ENCODE peak calls at places on chromosomes 1 and 21, in seven cellular contexts. One of them, this sample, is unnamed.

GRCh38 chr1:117467336-117467735 is 100.1 kb downstream of the MAN1A2 start:
- DNase-seq in HCT116: no peak
- DNase-seq in H1: no peak
- DNase-seq in HepG2: no peak
- DNase-seq in K562: no peak
- DNase-seq in GM12878: no peak
- DNase-seq in SK-N-SH: no peak
- DNase-seq in this sample: no peak

GRCh38 chr1:16111771-16112557 is 38.5 kb upstream of the FAM131C start:
- DNase-seq in HCT116: no peak
- DNase-seq in SK-N-SH: no peak
- DNase-seq in K562: peak; percentile 25
- DNase-seq in HepG2: no peak
- DNase-seq in GM12878: no peak
- DNase-seq in H1: no peak
- DNase-seq in this sample: no peak

GRCh38 chr1:10901894-10902805 is 105.7 kb upstream of the CASZ1 start:
- DNase-seq in HepG2: no peak
- DNase-seq in H1: no peak
- DNase-seq in HCT116: no peak
- DNase-seq in GM12878: no peak
- DNase-seq in K562: no peak
- DNase-seq in SK-N-SH: no peak
- DNase-seq in this sample: no peak

GRCh38 chr1:111204211-111204883 is 3.9 kb upstream of the DENND2D start:
- DNase-seq in HepG2: no peak
- DNase-seq in HCT116: peak; percentile 31
- DNase-seq in GM12878: peak; percentile 77
- DNase-seq in H1: no peak
- DNase-seq in SK-N-SH: peak; percentile 73
- DNase-seq in K562: no peak
- DNase-seq in this sample: no peak

GRCh38 chr1:231638647-231639046 is 12.1 kb downstream of the DISC1 start:
- DNase-seq in GM12878: no peak
- DNase-seq in HCT116: no peak
- DNase-seq in SK-N-SH: no peak
- DNase-seq in K562: no peak
- DNase-seq in H1: no peak
- DNase-seq in HepG2: no peak
- DNase-seq in this sample: no peak

GRCh38 chr21:35189077-35189863 is 140.2 kb upstream of the RUNX1 start:
- DNase-seq in HepG2: no peak
- DNase-seq in SK-N-SH: peak; percentile 57
- DNase-seq in HCT116: no peak
- DNase-seq in GM12878: peak; percentile 68
- DNase-seq in H1: no peak
- DNase-seq in K562: no peak
- DNase-seq in this sample: no peak

GRCh38 chr1:202584707-202585590 is 125.3 kb downstream of the SYT2 start:
- DNase-seq in H1: no peak
- DNase-seq in SK-N-SH: no peak
- DNase-seq in HCT116: no peak
- DNase-seq in K562: peak; percentile 50
- DNase-seq in HepG2: no peak
- DNase-seq in GM12878: no peak
- DNase-seq in this sample: no peak

GRCh38 chr1:235079443-235079967 is 49.1 kb downstream of the TOMM20 start:
- DNase-seq in HepG2: peak; percentile 71
- DNase-seq in HCT116: peak; percentile 92
- DNase-seq in H1: no peak
- DNase-seq in SK-N-SH: no peak
- DNase-seq in GM12878: no peak
- DNase-seq in K562: no peak
- DNase-seq in this sample: no peak

GRCh38 chr1:226738421-226738994 is 574 bp downstream of the ITPKB start:
- DNase-seq in SK-N-SH: peak; percentile 67
- DNase-seq in K562: no peak
- DNase-seq in HCT116: no peak
- DNase-seq in GM12878: no peak
- DNase-seq in H1: no peak
- DNase-seq in HepG2: no peak
- DNase-seq in this sample: no peak

GRCh38 chr1:207335695-207336363 is 14.4 kb downstream of the CD55 start:
- DNase-seq in HCT116: no peak
- DNase-seq in H1: no peak
- DNase-seq in K562: no peak
- DNase-seq in SK-N-SH: no peak
- DNase-seq in HepG2: no peak
- DNase-seq in GM12878: peak; percentile 91
- DNase-seq in this sample: no peak

GRCh38 chr1:27557596-27558340 is 46.2 kb downstream of the AHDC1 start:
- DNase-seq in SK-N-SH: no peak
- DNase-seq in GM12878: no peak
- DNase-seq in HepG2: no peak
- DNase-seq in HCT116: peak; percentile 29
- DNase-seq in K562: no peak
- DNase-seq in H1: no peak
- DNase-seq in this sample: no peak

GRCh38 chr1:200918006-200918405 is 23.3 kb downstream of the INAVA start:
- DNase-seq in HCT116: no peak
- DNase-seq in H1: no peak
- DNase-seq in HepG2: no peak
- DNase-seq in GM12878: no peak
- DNase-seq in SK-N-SH: no peak
- DNase-seq in K562: no peak
- DNase-seq in this sample: no peak

GRCh38 chr1:26923711-26924110 is 2.2 kb downstream of the NUDC start:
- DNase-seq in K562: no peak
- DNase-seq in HepG2: no peak
- DNase-seq in SK-N-SH: no peak
- DNase-seq in HCT116: no peak
- DNase-seq in H1: no peak
- DNase-seq in GM12878: no peak
- DNase-seq in this sample: no peak

GRCh38 chr1:33182896-33183295 is 1.1 kb upstream of the TRIM62 start:
- DNase-seq in HCT116: no peak
- DNase-seq in K562: no peak
- DNase-seq in H1: no peak
- DNase-seq in SK-N-SH: no peak
- DNase-seq in HepG2: no peak
- DNase-seq in GM12878: no peak
- DNase-seq in this sample: no peak

GRCh38 chr1:237938553-237938952 is 47.8 kb upstream of the ZP4 start:
- DNase-seq in HCT116: no peak
- DNase-seq in SK-N-SH: no peak
- DNase-seq in H1: peak; percentile 23
- DNase-seq in GM12878: no peak
- DNase-seq in K562: peak; percentile 39
- DNase-seq in HepG2: no peak
- DNase-seq in this sample: peak; percentile 25

GRCh38 chr1:89286549-89287181 is 14.0 kb upstream of the GBP5 start:
- DNase-seq in H1: no peak
- DNase-seq in K562: no peak
- DNase-seq in GM12878: no peak
- DNase-seq in HepG2: no peak
- DNase-seq in SK-N-SH: no peak
- DNase-seq in HCT116: no peak
- DNase-seq in this sample: no peak

GRCh38 chr21:45970674-45971486 is 10.7 kb upstream of the COL6A1 start:
- DNase-seq in HCT116: no peak
- DNase-seq in K562: peak; percentile 68
- DNase-seq in GM12878: no peak
- DNase-seq in SK-N-SH: peak; percentile 90
- DNase-seq in H1: no peak
- DNase-seq in HepG2: peak; percentile 33
- DNase-seq in this sample: no peak

GRCh38 chr1:202923533-202923932 is 3.5 kb downstream of the KLHL12 start:
- DNase-seq in HCT116: no peak
- DNase-seq in K562: no peak
- DNase-seq in GM12878: no peak
- DNase-seq in H1: no peak
- DNase-seq in HepG2: no peak
- DNase-seq in SK-N-SH: no peak
- DNase-seq in this sample: no peak

GRCh38 chr1:226662704-226663326 is 76.3 kb downstream of the ITPKB start:
- DNase-seq in H1: no peak
- DNase-seq in GM12878: peak; percentile 99
- DNase-seq in HCT116: peak; percentile 46
- DNase-seq in K562: peak; percentile 20
- DNase-seq in HepG2: no peak
- DNase-seq in SK-N-SH: peak; percentile 78
- DNase-seq in this sample: peak; percentile 61

DNA sequence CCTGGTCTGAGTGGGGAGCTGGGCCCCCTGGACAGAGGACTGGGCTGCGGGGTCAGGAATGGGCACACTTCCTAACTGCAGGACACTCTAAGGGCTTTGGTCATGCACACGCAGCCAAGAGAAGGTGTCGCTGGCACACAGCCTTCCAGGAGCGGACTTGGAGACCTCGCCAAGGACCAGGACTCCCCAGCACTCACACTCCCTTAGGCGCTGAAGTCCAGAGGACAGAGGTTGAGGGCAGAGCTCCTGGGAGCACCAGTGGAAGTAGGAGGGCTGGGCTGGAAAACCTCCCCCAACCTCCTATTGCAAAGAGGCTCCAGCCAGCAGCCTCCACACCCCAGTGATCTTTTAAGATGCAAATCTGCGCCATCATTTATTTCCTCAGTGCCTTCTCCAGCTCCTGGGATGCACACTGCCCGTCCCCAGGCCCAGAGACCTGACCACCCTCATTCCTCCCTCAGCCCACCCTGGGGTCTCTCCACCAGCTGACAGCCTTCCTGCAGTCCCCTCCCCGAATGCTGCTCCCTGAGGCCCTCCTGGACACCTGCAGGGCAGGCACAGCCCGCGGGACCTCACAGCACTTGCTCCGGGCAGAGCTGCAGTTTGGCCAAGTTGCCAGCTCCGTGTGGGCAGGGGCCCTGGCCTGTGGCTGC is 3.0 kb downstream of the TSPEAR start:
- DNase-seq in HCT116: no peak
- DNase-seq in K562: no peak
- DNase-seq in HepG2: no peak
- DNase-seq in GM12878: no peak
- DNase-seq in H1: no peak
- DNase-seq in SK-N-SH: peak; percentile 20
- DNase-seq in this sample: peak; percentile 69
- H3K9ac ChIP-seq in HCT116: no peak overlapping the region
- H3K9ac ChIP-seq in K562: no peak overlapping the region
- H3K9ac ChIP-seq in HepG2: no peak overlapping the region
- H3K9ac ChIP-seq in GM12878: no peak overlapping the region
- H3K9ac ChIP-seq in H1: no peak overlapping the region
- H3K9ac ChIP-seq in SK-N-SH: no peak overlapping the region
- H3K9ac ChIP-seq in this sample: peak overlapping the region; percentile 85

GRCh38 chr1:56572334-56573050 is 6.9 kb downstream of the PLPP3 start:
- DNase-seq in H1: no peak
- DNase-seq in HepG2: no peak
- DNase-seq in K562: no peak
- DNase-seq in SK-N-SH: no peak
- DNase-seq in HCT116: no peak
- DNase-seq in GM12878: no peak
- DNase-seq in this sample: no peak

GRCh38 chr1:56574794-56575193 is 4.6 kb downstream of the PLPP3 start:
- DNase-seq in SK-N-SH: no peak
- DNase-seq in GM12878: no peak
- DNase-seq in HCT116: no peak
- DNase-seq in H1: no peak
- DNase-seq in HepG2: no peak
- DNase-seq in K562: no peak
- DNase-seq in this sample: no peak

GRCh38 chr1:56569661-56570060 is 9.7 kb downstream of the PLPP3 start:
- DNase-seq in K562: no peak
- DNase-seq in SK-N-SH: no peak
- DNase-seq in HCT116: no peak
- DNase-seq in H1: no peak
- DNase-seq in HepG2: peak; percentile 92
- DNase-seq in GM12878: no peak
- DNase-seq in this sample: no peak

GRCh38 chr1:56573311-56573710 is 6.1 kb downstream of the PLPP3 start:
- DNase-seq in H1: no peak
- DNase-seq in HepG2: no peak
- DNase-seq in HCT116: no peak
- DNase-seq in SK-N-SH: peak; percentile 59
- DNase-seq in K562: no peak
- DNase-seq in GM12878: no peak
- DNase-seq in this sample: no peak

GRCh38 chr1:56570924-56571372 is 8.4 kb downstream of the PLPP3 start:
- DNase-seq in SK-N-SH: no peak
- DNase-seq in HCT116: no peak
- DNase-seq in HepG2: no peak
- DNase-seq in GM12878: no peak
- DNase-seq in H1: no peak
- DNase-seq in K562: no peak
- DNase-seq in this sample: no peak
- H3K4me1 ChIP-seq in SK-N-SH: peaks cover 30% of the 10 kb centered on the region
- H3K4me1 ChIP-seq in HCT116: no peaks in the 10 kb centered on the region
- H3K4me1 ChIP-seq in HepG2: peaks cover 98% of the 10 kb centered on the region
- H3K4me1 ChIP-seq in GM12878: no peaks in the 10 kb centered on the region
- H3K4me1 ChIP-seq in H1: peaks cover 35% of the 10 kb centered on the region
- H3K4me1 ChIP-seq in K562: no peaks in the 10 kb centered on the region
- H3K4me1 ChIP-seq in this sample: peaks cover 6% of the 10 kb centered on the region

DNA sequence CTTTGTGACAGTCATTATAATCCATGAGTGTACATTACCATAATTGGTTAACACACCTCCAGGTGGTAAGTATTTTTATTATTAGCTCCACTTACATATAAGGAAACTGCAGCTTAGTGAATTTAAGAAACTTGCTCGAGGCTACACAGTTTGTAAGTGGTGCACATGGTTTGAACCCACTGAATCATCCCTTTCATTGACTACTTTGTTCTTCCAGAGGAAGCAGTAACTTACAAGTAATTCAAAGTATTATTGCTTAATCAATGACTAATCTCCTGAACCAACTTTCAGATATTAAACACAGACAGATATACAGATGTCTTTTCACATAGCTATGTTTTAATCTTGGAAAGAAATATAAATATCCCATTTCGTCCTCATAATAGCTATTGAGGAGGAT is 18.7 kb upstream of the CLDN8 start:
- DNase-seq in GM12878: no peak
- DNase-seq in HepG2: no peak
- DNase-seq in K562: no peak
- DNase-seq in HCT116: no peak
- DNase-seq in SK-N-SH: no peak
- DNase-seq in H1: no peak
- DNase-seq in this sample: no peak
- TF ChIP-seq YY1 in GM12878: no peak
- TF ChIP-seq YY1 in HepG2: no peak
- TF ChIP-seq YY1 in K562: no peak
- TF ChIP-seq YY1 in HCT116: no peak
- TF ChIP-seq YY1 in SK-N-SH: no peak
- TF ChIP-seq YY1 in H1: no peak
- TF ChIP-seq YY1 in this sample: no peak

DNA sequence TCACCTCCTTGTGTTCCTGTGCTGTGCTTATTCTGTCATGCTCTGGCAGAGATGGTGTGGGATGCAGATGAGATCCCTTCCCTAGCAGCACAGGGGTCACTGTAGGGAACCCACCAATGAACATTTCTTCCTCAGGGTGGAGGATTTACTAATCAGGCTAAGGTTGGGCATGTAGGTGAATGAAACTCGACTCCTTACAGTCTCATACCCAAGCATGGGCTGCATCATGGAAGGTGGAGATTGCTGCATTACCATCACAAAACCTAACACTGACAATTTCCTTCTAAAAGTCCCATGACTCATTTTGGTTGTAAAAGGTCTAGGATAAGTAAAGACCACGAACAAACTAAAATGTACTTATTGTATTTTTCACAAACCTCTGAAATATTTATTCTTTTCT is 399.9 kb downstream of the DSCAM start:
- DNase-seq in K562: no peak
- DNase-seq in HCT116: no peak
- DNase-seq in HepG2: no peak
- DNase-seq in H1: no peak
- DNase-seq in GM12878: no peak
- DNase-seq in SK-N-SH: no peak
- DNase-seq in this sample: peak; percentile 27
- H3K9ac ChIP-seq in K562: no peak overlapping the region
- H3K9ac ChIP-seq in HCT116: no peak overlapping the region
- H3K9ac ChIP-seq in HepG2: no peak overlapping the region
- H3K9ac ChIP-seq in H1: no peak overlapping the region
- H3K9ac ChIP-seq in GM12878: no peak overlapping the region
- H3K9ac ChIP-seq in SK-N-SH: no peak overlapping the region
- H3K9ac ChIP-seq in this sample: no peak overlapping the region